ENCODE peak calls at places on chromosome 22, in five cellular contexts. J is left lung, C is lower leg skin, O is mesothelial cell of epicardium, H is HL-60. Z is an unnamed sample.

GRCh38 chr22:44824271-44824670 is 71.9 kb downstream of the ARHGAP8 start:
- DNase-seq in J (no peak), C (no peak), O (no peak), H (no peak), Z (no peak)

GRCh38 chr22:17842386-17842785 is 68.1 kb upstream of the BID start:
- DNase-seq in J (no peak), C (no peak), O (no peak), H (peak), Z (no peak)

GRCh38 chr22:39522567-39523300 is 2.4 kb downstream of the ATF4 start:
- DNase-seq in J (no peak), C (no peak), O (no peak), H (no peak), Z (no peak)

GRCh38 chr22:36201630-36202312 is at the start of gene APOL4:
- DNase-seq in J (peak), C (peak), O (no peak), H (no peak), Z (no peak)

GRCh38 chr22:50507421-50507990 is at the start of gene LMF2:
- DNase-seq in J (peak), C (peak), O (peak), H (peak), Z (peak)

GRCh38 chr22:28341001-28341400 is 338.6 kb downstream of the TTC28 start:
- DNase-seq in J (no peak), C (no peak), O (no peak), H (no peak), Z (no peak)

GRCh38 chr22:17920145-17920605 is 104.2 kb downstream of the MICAL3 start:
- DNase-seq in J (peak), C (no peak), O (peak), H (no peak), Z (no peak)

GRCh38 chr22:23053912-23054530 is 16.3 kb upstream of the GNAZ start:
- DNase-seq in J (no peak), C (no peak), O (no peak), H (no peak), Z (no peak)

GRCh38 chr22:33658775-33659174 is 261.5 kb downstream of the LARGE1 start:
- DNase-seq in J (no peak), C (peak), O (no peak), H (no peak), Z (no peak)

GRCh38 chr22:26406118-26406517 is 22.9 kb upstream of the ASPHD2 start:
- DNase-seq in J (no peak), C (no peak), O (no peak), H (no peak), Z (no peak)

GRCh38 chr22:33650244-33650643 is 270.0 kb downstream of the LARGE1 start:
- DNase-seq in J (no peak), C (no peak), O (no peak), H (no peak), Z (no peak)

GRCh38 chr22:32685527-32685926 is 116.0 kb upstream of the TIMP3 start:
- DNase-seq in J (no peak), C (no peak), O (no peak), H (no peak), Z (no peak)

GRCh38 chr22:49553076-49553475 is 274.6 kb downstream of the BRD1 start:
- DNase-seq in J (peak), C (no peak), O (no peak), H (no peak), Z (no peak)

GRCh38 chr22:27405672-27406388 is 395.7 kb downstream of the MN1 start:
- DNase-seq in J (no peak), C (no peak), O (no peak), H (peak), Z (no peak)

DNA sequence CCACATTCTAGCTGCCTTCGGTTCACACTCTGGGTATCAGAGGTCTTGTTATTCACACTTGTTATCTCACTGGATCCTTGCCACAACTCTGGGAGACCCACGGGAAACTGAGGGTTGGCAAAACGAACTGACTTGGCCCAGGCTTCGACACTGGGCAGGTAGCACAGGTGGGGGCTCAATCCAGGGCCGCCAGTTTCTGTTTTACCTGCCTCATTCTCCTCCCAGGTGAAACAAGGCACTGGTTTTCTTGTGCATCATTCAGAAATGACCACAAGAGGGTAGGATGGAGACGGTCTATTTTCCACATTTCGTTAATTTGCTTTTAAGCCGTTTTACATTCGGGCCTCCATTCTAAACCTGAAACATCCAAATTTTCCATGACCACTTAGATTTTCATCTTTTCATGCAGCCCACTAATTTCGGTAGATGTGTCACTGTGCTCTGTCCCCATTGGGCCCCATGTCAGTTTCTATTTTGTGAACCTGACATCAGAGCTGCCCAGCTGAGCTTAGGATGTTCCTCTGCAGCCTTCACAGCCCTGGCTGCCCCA is 108.1 kb downstream of the KIAA1671 start:
- DNase-seq in J (no peak), C (no peak), O (no peak), H (no peak), Z (no peak)
- TF ChIP-seq CTCF in J (no peak), C (no peak), O (peak), H (no peak), Z (no peak)

DNA sequence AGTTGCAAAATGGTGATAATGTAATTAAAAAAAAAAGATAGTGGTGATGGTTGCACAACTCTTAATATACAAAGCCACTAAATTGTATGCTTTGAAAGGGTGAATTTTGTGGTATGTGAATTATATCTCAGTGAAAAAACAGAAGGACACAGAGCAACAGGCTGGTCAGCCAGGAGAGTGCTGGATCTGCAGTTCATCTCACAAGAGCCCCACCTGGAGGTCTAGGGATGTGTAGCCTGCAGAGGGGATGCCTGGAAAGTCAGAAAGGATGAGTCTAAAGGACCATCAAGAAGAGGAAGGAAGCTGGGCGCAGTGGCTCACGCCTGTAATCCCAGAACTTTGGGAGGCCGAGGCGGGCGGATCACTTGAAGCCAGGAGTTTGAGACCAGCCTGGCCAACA is 9.0 kb downstream of the POLR3H start:
- DNase-seq in J (no peak), C (no peak), O (no peak), H (no peak), Z (no peak)
- TF ChIP-seq CTCF in J (no peak), C (no peak), O (no peak), H (no peak), Z (no peak)

GRCh38 chr22:20611418-20611817 is 104.0 kb downstream of the MED15 start:
- DNase-seq in J (no peak), C (no peak), O (no peak), H (no peak), Z (no peak)
- TF ChIP-seq CTCF in J (no peak), C (no peak), O (no peak), H (no peak), Z (no peak)

DNA sequence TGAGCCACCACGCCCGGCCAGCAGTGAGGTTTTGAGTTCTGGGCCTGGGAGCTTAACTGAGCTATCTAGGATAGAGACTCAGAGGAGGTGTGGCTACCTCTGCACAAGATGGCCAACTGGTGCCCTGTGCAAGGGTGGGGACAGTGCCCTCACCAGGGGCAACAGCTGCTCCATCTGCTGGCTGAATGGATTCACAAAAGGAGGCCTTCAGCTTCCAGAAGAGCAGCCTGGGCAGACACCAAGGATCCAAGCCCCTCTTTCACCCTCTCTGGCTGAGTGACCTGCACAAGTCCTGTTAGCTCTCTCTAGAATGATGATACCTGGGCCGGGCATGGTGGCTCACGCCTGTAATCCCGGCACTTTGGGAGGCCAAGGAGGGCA is 33.5 kb upstream of the BAIAP2L2 start:
- DNase-seq in J (no peak), C (no peak), O (no peak), H (no peak), Z (no peak)
- TF ChIP-seq CTCF in J (no peak), C (no peak), O (no peak), H (no peak), Z (no peak)

GRCh38 chr22:46061431-46062231 is 84.7 kb upstream of the WNT7B start:
- DNase-seq in J (no peak), C (no peak), O (no peak), H (no peak), Z (no peak)
- TF ChIP-seq CTCF in J (no peak), C (no peak), O (no peak), H (no peak), Z (no peak)

DNA sequence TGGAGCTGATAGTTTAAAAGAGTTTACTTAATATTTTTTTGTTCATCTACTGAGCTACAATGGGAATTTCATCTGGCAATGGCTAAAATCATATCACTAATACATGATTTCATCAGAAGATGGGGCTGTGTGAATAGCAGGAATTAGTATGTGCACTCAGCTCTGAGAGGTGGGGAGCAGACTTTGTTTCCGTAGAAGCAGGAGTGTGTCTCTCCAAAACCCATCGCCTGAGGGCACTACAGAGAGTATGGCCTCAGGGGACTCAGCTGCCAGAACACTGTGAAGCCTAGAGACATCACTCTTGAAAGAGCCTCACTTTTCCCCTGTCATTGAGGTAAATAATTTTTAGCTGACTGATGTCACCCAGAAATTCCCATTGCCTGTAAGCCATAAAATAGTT is 261.4 kb upstream of the ISX start:
- DNase-seq in J (no peak), C (no peak), O (no peak), H (no peak), Z (no peak)
- TF ChIP-seq CTCF in J (no peak), C (no peak), O (no peak), H (no peak), Z (no peak)

GRCh38 chr22:20060700-20061480 is 19.2 kb upstream of the DGCR8 start:
- DNase-seq in J (no peak), C (no peak), O (no peak), H (no peak), Z (no peak)
- TF ChIP-seq CTCF in J (no peak), C (no peak), O (no peak), H (no peak), Z (no peak)

Z was measured in activated B cell treated with CpG ODN at 0.5 μM for 24 hours.